ENCODE peak calls at places on chromosomes 1 and 21, in four cellular contexts. E, F, V and N are unnamed samples.

GRCh38 chr1:94284481-94284880 is 47.1 kb upstream of the ARHGAP29 start:
- DNase-seq in V (no peak), E (no peak), F (no peak), N (no peak)

GRCh38 chr1:201059871-201060555 is 36.5 kb upstream of the KIF21B start:
- DNase-seq in E (peak; percentile 37), F (no peak), V (no peak), N (no peak)

GRCh38 chr1:23424171-23424959 is at the start of gene TCEA3:
- DNase-seq in V (no peak), F (peak; percentile 36), E (no peak), N (no peak)

GRCh38 chr1:38207275-38207674 is 160.7 kb upstream of the POU3F1 start:
- DNase-seq in V (no peak), F (no peak), E (no peak), N (no peak)

GRCh38 chr1:200866521-200866920 is 6.3 kb upstream of the GPR25 start:
- DNase-seq in V (peak; percentile 98), E (no peak), F (no peak), N (no peak)

GRCh38 chr1:190452272-190452848 is 25.3 kb downstream of the BRINP3 start:
- DNase-seq in F (peak; percentile 41), E (no peak), V (no peak), N (no peak)

GRCh38 chr1:2474933-2475371 is 1.1 kb upstream of the PLCH2 start:
- DNase-seq in V (no peak), E (peak; percentile 61), F (no peak), N (no peak)

GRCh38 chr1:25903986-25904385 is 2.2 kb downstream of the STMN1 start:
- DNase-seq in E (no peak), F (no peak), V (no peak), N (no peak)

GRCh38 chr1:160307455-160307854 is 22.5 kb upstream of the PEX19 start:
- DNase-seq in F (no peak), E (no peak), V (no peak), N (no peak)

GRCh38 chr21:39373634-39374033 is 24.7 kb upstream of the HMGN1 start:
- DNase-seq in F (peak; percentile 62), E (peak; percentile 29), V (no peak), N (no peak)

GRCh38 chr1:21024918-21025317 is 151.8 kb downstream of the EIF4G3 start:
- DNase-seq in F (no peak), V (no peak), E (no peak), N (no peak)

GRCh38 chr1:53348491-53349368 is 20.9 kb upstream of the LRP8 start:
- DNase-seq in E (no peak), V (no peak), F (no peak), N (no peak)

GRCh38 chr1:228842094-228842775 is 107.0 kb downstream of the RHOU start:
- DNase-seq in V (no peak), E (peak; percentile 29), F (peak; percentile 73), N (peak; percentile 42)

GRCh38 chr1:3271866-3272265 is 182.6 kb upstream of the ARHGEF16 start:
- DNase-seq in F (no peak), V (no peak), E (no peak), N (no peak)

GRCh38 chr1:147670319-147671003 is at the start of gene ACP6:
- DNase-seq in V (peak; percentile 72), E (peak; percentile 78), F (peak; percentile 94), N (peak; percentile 93)

GRCh38 chr1:220370041-220370700 is 97.9 kb upstream of the RAB3GAP2 start:
- DNase-seq in V (no peak), F (no peak), E (no peak), N (peak; percentile 63)
- TF ChIP-seq ZBTB33 in V (no peak), F (no peak), E (no peak), N (peak; percentile 37)

DNA sequence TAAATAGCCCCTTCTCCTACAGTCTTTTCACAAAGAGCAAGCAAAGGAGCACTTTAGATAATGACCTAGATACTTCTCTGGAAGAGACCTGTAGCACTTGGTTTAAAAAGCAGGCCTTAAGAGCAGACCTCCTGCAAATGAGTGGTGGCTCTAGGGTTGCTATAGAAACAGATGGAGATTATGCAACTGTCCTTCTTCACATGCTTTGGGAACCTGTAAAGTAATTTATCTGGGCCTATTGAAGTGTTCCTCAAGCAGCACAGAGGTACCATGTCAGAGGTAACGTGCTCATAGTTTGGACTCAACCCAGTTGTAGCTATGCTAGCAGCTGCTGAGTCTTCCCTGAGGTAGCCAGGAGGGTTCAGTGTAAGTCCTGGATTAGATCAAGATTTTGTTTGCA is 208.2 kb upstream of the KIAA0040 start:
- DNase-seq in V (no peak), E (no peak), F (no peak), N (no peak)
- TF ChIP-seq CEBPB in V (no peak), E (no peak), F (no peak), N (no peak)

GRCh38 chr1:33055210-33055991 is 18.7 kb upstream of the AK2 start:
- DNase-seq in F (peak; percentile 88), E (peak; percentile 86), V (peak; percentile 15), N (peak; percentile 90)
- TF ChIP-seq ZBTB33 in F (peak; percentile 38), E (no peak), V (no peak), N (peak; percentile 35)

GRCh38 chr1:176878750-176879536 is 285.6 kb downstream of the ASTN1 start:
- DNase-seq in V (no peak), F (no peak), E (peak; percentile 79), N (no peak)
- TF ChIP-seq CEBPB in V (no peak), F (no peak), E (no peak), N (no peak)

DNA sequence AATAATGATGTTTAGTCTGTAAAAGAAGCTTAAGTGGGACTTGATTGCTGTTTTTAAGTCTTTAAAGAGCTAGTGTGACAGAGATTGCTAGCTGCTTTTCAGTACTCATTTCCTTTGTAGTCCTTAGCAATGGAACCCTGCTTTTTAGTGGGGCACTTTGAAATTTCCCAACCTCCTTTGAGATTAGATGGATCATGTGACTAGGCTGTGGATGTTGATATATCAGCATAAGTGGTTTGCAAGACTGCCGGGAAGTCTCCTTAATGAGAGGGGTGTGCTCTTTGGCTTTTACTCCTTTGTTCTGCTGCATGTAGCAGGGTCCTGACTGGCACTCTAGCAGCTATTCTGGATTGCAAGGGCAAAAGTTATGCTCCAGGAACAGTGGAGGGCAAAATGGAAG is 11.2 kb upstream of the RCOR3 start:
- DNase-seq in E (no peak), V (no peak), F (no peak), N (no peak)
- TF ChIP-seq ZBTB33 in E (no peak), V (no peak), F (no peak), N (no peak)

GRCh38 chr1:219701453-219701852 is 88.5 kb upstream of the ZC3H11B start:
- DNase-seq in E (no peak), F (no peak), V (no peak), N (no peak)
- TF ChIP-seq CEBPB in E (no peak), F (no peak), V (no peak), N (no peak)

DNA sequence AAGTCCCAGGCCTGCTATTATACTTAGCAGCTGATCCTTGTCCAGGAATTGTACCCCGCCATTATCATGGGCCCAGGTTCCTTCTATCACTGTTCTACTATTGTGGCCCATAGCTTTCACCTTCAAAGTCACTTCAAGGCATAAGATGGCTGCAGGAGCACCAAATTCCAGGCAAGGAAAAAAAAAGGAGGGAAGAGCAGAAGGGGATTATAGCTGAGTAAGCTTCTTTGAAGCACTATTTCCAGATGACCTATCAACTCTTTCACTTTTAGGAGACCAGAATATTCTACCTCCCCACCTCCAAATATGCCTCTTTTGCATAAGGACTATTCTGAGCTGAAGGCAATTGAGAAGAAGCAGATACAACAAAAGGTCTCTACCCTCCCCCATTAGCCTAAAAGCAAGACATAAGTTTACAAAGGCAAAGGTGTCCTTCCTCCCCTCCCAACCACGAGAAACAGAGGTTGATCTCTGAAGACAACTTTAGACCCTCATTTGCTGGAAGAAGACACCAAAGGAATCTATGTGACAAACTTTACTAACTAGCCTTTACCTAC is 41.8 kb downstream of the PTAFR start:
- DNase-seq in V (no peak), F (no peak), E (no peak), N (no peak)
- TF ChIP-seq ZBTB33 in V (no peak), F (no peak), E (no peak), N (no peak)

GRCh38 chr21:27314096-27314495 is 347.2 kb upstream of the ADAMTS5 start:
- DNase-seq in F (no peak), E (no peak), V (no peak), N (no peak)

GRCh38 chr21:27320868-27321267 is 354.0 kb upstream of the ADAMTS5 start:
- DNase-seq in V (no peak), F (no peak), E (no peak), N (no peak)

GRCh38 chr21:27315373-27315772 is 348.5 kb upstream of the ADAMTS5 start:
- DNase-seq in V (no peak), E (no peak), F (no peak), N (no peak)
- TF ChIP-seq CEBPB in V (no peak), E (no peak), F (no peak), N (no peak)

DNA sequence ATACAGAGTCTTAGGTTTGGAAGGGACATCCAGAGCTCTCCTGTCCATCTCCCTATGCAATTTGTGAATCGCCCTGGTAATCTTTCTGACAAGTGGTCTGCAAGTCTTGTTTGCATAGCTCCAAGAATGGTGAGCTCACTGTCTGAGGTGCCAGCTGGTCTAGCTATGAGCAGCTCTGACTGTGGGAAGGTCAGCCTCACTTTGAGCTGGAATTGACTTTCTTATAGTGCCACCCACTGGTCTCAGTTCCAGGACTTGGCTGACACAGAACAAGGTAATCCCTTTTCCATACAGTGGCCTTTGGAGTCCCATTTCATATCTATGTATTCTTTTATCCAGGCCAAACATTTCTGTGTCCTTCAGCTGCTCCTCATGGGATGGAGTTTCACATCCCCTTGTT is 95.6 kb upstream of the C8B start:
- DNase-seq in V (no peak), E (no peak), F (peak; percentile 76), N (no peak)
- TF ChIP-seq ZBTB33 in V (no peak), E (no peak), F (no peak), N (no peak)

DNA sequence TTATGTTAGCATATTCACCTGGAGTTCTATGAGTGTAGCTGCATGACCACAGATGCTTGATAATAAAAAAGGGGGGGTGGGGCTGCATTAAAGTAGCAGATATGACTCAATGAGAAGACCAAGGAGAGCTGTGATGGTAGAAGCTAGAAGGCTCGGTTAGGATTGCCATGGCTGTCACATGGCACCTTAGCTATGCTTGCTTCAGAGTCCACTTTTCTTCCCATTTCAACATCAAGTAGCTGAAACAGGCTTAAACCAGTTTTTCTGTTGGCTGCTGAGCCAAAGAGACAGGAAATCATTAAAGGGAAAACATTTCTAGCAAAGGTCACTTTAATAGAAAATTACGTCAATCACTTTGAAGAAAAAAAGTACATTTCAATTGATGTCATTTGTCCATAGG is 488.3 kb upstream of the PRMT6 start:
- DNase-seq in F (no peak), E (no peak), V (no peak), N (no peak)
- TF ChIP-seq CEBPB in F (no peak), E (no peak), V (no peak), N (no peak)